ENCODE peak calls at places on chromosomes 16 and 17, in nine cellular contexts. One of them, this sample, is unnamed.

GRCh38 chr17:42850964-42851363 is at the start of gene AOC3:
- DNase-seq in upper lobe of left lung: peak
- DNase-seq in kidney epithelial cell: no peak
- DNase-seq in cardiac fibroblast: no peak
- DNase-seq in GM23338: peak
- DNase-seq in pancreas: no peak
- DNase-seq in cardiac muscle cell: peak
- DNase-seq in psoas muscle: no peak
- DNase-seq in CD8-positive, alpha-beta T cell: no peak
- DNase-seq in this sample: no peak

GRCh38 chr17:47687748-47688147 is 6.2 kb upstream of the TBKBP1 start:
- DNase-seq in cardiac fibroblast: peak
- DNase-seq in kidney epithelial cell: no peak
- DNase-seq in cardiac muscle cell: no peak
- DNase-seq in GM23338: peak
- DNase-seq in upper lobe of left lung: no peak
- DNase-seq in pancreas: no peak
- DNase-seq in CD8-positive, alpha-beta T cell: no peak
- DNase-seq in psoas muscle: no peak
- DNase-seq in this sample: no peak

GRCh38 chr16:645852-646678 is 3.1 kb upstream of the WDR90 start:
- DNase-seq in pancreas: no peak
- DNase-seq in upper lobe of left lung: peak
- DNase-seq in kidney epithelial cell: no peak
- DNase-seq in cardiac fibroblast: no peak
- DNase-seq in cardiac muscle cell: no peak
- DNase-seq in GM23338: peak
- DNase-seq in psoas muscle: peak
- DNase-seq in CD8-positive, alpha-beta T cell: no peak
- DNase-seq in this sample: no peak

GRCh38 chr17:75130632-75131277 is 787 bp downstream of the NT5C start:
- DNase-seq in cardiac fibroblast: peak
- DNase-seq in pancreas: no peak
- DNase-seq in upper lobe of left lung: no peak
- DNase-seq in GM23338: peak
- DNase-seq in psoas muscle: peak
- DNase-seq in kidney epithelial cell: no peak
- DNase-seq in CD8-positive, alpha-beta T cell: peak
- DNase-seq in cardiac muscle cell: peak
- DNase-seq in this sample: no peak

GRCh38 chr17:40480501-40481003 is 20.9 kb downstream of the TNS4 start:
- DNase-seq in cardiac fibroblast: peak
- DNase-seq in GM23338: no peak
- DNase-seq in pancreas: no peak
- DNase-seq in CD8-positive, alpha-beta T cell: peak
- DNase-seq in cardiac muscle cell: no peak
- DNase-seq in upper lobe of left lung: no peak
- DNase-seq in psoas muscle: no peak
- DNase-seq in kidney epithelial cell: no peak
- DNase-seq in this sample: no peak

GRCh38 chr17:8894673-8895578 is 27.5 kb upstream of the PIK3R6 start:
- DNase-seq in psoas muscle: no peak
- DNase-seq in GM23338: peak
- DNase-seq in cardiac fibroblast: peak
- DNase-seq in pancreas: no peak
- DNase-seq in kidney epithelial cell: no peak
- DNase-seq in upper lobe of left lung: no peak
- DNase-seq in CD8-positive, alpha-beta T cell: peak
- DNase-seq in cardiac muscle cell: peak
- DNase-seq in this sample: peak

GRCh38 chr17:43349142-43349541 is 49.7 kb upstream of the ARL4D start:
- DNase-seq in GM23338: no peak
- DNase-seq in pancreas: no peak
- DNase-seq in psoas muscle: no peak
- DNase-seq in CD8-positive, alpha-beta T cell: no peak
- DNase-seq in cardiac fibroblast: no peak
- DNase-seq in cardiac muscle cell: no peak
- DNase-seq in upper lobe of left lung: no peak
- DNase-seq in kidney epithelial cell: no peak
- DNase-seq in this sample: no peak

GRCh38 chr16:50669741-50670140 is 11.4 kb downstream of the SNX20 start:
- DNase-seq in cardiac muscle cell: no peak
- DNase-seq in cardiac fibroblast: no peak
- DNase-seq in GM23338: no peak
- DNase-seq in upper lobe of left lung: no peak
- DNase-seq in psoas muscle: no peak
- DNase-seq in kidney epithelial cell: no peak
- DNase-seq in pancreas: no peak
- DNase-seq in CD8-positive, alpha-beta T cell: no peak
- DNase-seq in this sample: no peak

GRCh38 chr17:35254107-35254802 is 11.4 kb downstream of the SLFN5 start:
- DNase-seq in psoas muscle: no peak
- DNase-seq in cardiac fibroblast: peak
- DNase-seq in cardiac muscle cell: peak
- DNase-seq in GM23338: no peak
- DNase-seq in upper lobe of left lung: no peak
- DNase-seq in CD8-positive, alpha-beta T cell: no peak
- DNase-seq in kidney epithelial cell: peak
- DNase-seq in pancreas: no peak
- DNase-seq in this sample: no peak

GRCh38 chr16:2779978-2780898 is 3.2 kb upstream of the ELOB start:
- DNase-seq in upper lobe of left lung: no peak
- DNase-seq in cardiac fibroblast: no peak
- DNase-seq in pancreas: no peak
- DNase-seq in psoas muscle: no peak
- DNase-seq in CD8-positive, alpha-beta T cell: no peak
- DNase-seq in cardiac muscle cell: no peak
- DNase-seq in GM23338: no peak
- DNase-seq in kidney epithelial cell: no peak
- DNase-seq in this sample: no peak

GRCh38 chr17:55448681-55449080 is 27.0 kb upstream of the MMD start:
- DNase-seq in pancreas: no peak
- DNase-seq in psoas muscle: no peak
- DNase-seq in cardiac fibroblast: peak
- DNase-seq in upper lobe of left lung: no peak
- DNase-seq in kidney epithelial cell: no peak
- DNase-seq in cardiac muscle cell: peak
- DNase-seq in GM23338: no peak
- DNase-seq in CD8-positive, alpha-beta T cell: no peak
- DNase-seq in this sample: no peak

GRCh38 chr17:82461827-82462524 is 3.4 kb downstream of the NARF start:
- DNase-seq in cardiac muscle cell: no peak
- DNase-seq in pancreas: peak
- DNase-seq in kidney epithelial cell: no peak
- DNase-seq in GM23338: no peak
- DNase-seq in upper lobe of left lung: no peak
- DNase-seq in CD8-positive, alpha-beta T cell: no peak
- DNase-seq in cardiac fibroblast: no peak
- DNase-seq in psoas muscle: peak
- DNase-seq in this sample: no peak

DNA sequence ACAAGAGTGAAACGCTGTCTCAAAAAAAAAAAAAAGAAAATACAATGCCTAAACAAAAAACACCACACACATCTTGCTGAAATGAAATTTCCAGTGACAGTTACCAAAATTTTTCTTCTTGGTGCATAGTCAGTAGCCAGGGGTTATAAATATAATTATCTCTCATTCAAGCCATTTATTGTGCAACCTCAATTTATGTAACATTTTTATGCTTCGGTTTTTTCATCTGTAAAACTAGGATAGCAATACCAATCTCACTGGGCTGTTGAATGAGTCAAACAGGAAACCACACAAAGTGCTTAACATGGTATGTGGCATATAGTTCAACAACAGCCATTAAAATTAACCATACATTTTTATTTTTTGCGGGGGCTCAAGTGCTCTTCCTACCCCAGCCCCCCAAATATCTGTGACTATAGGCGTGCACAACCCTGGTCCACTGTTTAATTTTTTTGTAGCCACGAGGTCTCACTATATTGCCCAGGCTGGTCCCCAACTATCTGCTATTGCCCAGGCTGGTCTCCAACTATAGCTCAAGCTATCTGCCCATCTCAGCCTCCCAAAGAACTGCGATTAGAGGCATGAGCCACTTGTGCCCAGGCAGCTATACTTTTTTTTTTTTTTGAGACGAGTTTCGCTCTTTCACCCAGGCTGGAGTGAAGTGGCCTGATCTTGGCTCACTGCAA is 2.6 kb downstream of the COG4 start:
- DNase-seq in pancreas: no peak
- DNase-seq in cardiac fibroblast: peak
- DNase-seq in kidney epithelial cell: no peak
- DNase-seq in GM23338: no peak
- DNase-seq in CD8-positive, alpha-beta T cell: no peak
- DNase-seq in cardiac muscle cell: peak
- DNase-seq in upper lobe of left lung: no peak
- DNase-seq in psoas muscle: no peak
- DNase-seq in this sample: no peak
- H3K4me3 ChIP-seq in pancreas: no peak
- H3K4me3 ChIP-seq in cardiac fibroblast: no peak
- H3K4me3 ChIP-seq in kidney epithelial cell: no peak
- H3K4me3 ChIP-seq in GM23338: no peak
- H3K4me3 ChIP-seq in CD8-positive, alpha-beta T cell: no peak
- H3K4me3 ChIP-seq in cardiac muscle cell: no peak
- H3K4me3 ChIP-seq in upper lobe of left lung: no peak
- H3K4me3 ChIP-seq in psoas muscle: no peak
- H3K4me3 ChIP-seq in this sample: no peak

GRCh38 chr17:49576906-49577650 is 1.4 kb downstream of the NXPH3 start:
- DNase-seq in cardiac fibroblast: no peak
- DNase-seq in GM23338: no peak
- DNase-seq in pancreas: no peak
- DNase-seq in psoas muscle: no peak
- DNase-seq in cardiac muscle cell: no peak
- DNase-seq in upper lobe of left lung: no peak
- DNase-seq in CD8-positive, alpha-beta T cell: no peak
- DNase-seq in kidney epithelial cell: no peak
- DNase-seq in this sample: no peak

GRCh38 chr17:49574283-49574892 is 1.3 kb upstream of the NXPH3 start:
- DNase-seq in psoas muscle: peak
- DNase-seq in upper lobe of left lung: peak
- DNase-seq in pancreas: no peak
- DNase-seq in GM23338: no peak
- DNase-seq in CD8-positive, alpha-beta T cell: no peak
- DNase-seq in kidney epithelial cell: no peak
- DNase-seq in cardiac fibroblast: no peak
- DNase-seq in cardiac muscle cell: no peak
- DNase-seq in this sample: no peak

GRCh38 chr17:49574945-49575523 is 637 bp upstream of the NXPH3 start:
- DNase-seq in psoas muscle: peak
- DNase-seq in cardiac muscle cell: no peak
- DNase-seq in cardiac fibroblast: no peak
- DNase-seq in upper lobe of left lung: no peak
- DNase-seq in pancreas: no peak
- DNase-seq in kidney epithelial cell: no peak
- DNase-seq in CD8-positive, alpha-beta T cell: no peak
- DNase-seq in GM23338: no peak
- DNase-seq in this sample: no peak

GRCh38 chr17:49576121-49576905 is 642 bp downstream of the NXPH3 start:
- DNase-seq in cardiac muscle cell: peak
- DNase-seq in pancreas: peak
- DNase-seq in psoas muscle: peak
- DNase-seq in GM23338: peak
- DNase-seq in CD8-positive, alpha-beta T cell: no peak
- DNase-seq in cardiac fibroblast: peak
- DNase-seq in kidney epithelial cell: no peak
- DNase-seq in upper lobe of left lung: peak
- DNase-seq in this sample: no peak

GRCh38 chr17:49575524-49576120 is at the start of gene NXPH3:
- DNase-seq in cardiac fibroblast: peak
- DNase-seq in CD8-positive, alpha-beta T cell: peak
- DNase-seq in upper lobe of left lung: peak
- DNase-seq in psoas muscle: peak
- DNase-seq in kidney epithelial cell: no peak
- DNase-seq in pancreas: peak
- DNase-seq in GM23338: peak
- DNase-seq in cardiac muscle cell: peak
- DNase-seq in this sample: no peak
- TF ChIP-seq CTCF in cardiac fibroblast: peak
- TF ChIP-seq CTCF in CD8-positive, alpha-beta T cell: peak
- TF ChIP-seq CTCF in upper lobe of left lung: peak
- TF ChIP-seq CTCF in psoas muscle: peak
- TF ChIP-seq CTCF in kidney epithelial cell: peak
- TF ChIP-seq CTCF in pancreas: peak
- TF ChIP-seq CTCF in GM23338: peak
- TF ChIP-seq CTCF in cardiac muscle cell: peak
- TF ChIP-seq CTCF in this sample: peak

DNA sequence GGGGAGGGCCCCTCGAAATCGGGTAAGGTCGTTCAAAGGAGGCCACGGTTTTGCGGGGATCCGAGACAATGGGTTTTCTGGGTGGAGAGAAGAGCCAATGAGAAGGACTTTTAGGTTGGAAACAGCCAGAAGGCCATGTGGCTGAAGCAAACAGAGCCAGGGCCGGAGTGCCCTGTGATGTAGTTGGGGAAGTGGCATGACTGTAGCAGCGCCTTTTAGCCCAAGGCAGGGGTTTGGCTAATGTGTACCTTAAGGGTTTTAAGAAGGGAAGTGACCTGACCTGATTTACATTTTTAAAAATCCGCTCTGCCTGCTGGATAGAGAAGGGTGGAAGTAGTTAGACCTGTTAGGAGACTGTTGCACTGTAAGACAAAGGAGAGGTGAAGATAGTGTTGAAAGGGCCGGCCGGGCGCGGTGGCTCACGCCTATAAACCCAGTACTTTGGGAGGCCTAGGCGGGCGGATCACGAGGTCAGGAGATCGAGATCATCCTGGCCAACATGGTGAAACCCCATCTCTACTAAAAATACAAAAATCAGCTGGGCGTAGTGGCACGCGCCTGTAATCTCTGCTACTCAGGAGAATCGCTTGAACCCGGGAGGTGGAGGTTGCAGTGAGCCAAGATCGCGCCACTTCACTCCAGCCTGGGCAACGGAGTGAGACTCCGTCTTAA is 1.0 kb downstream of the LYRM1 start:
- DNase-seq in pancreas: peak
- DNase-seq in CD8-positive, alpha-beta T cell: peak
- DNase-seq in GM23338: peak
- DNase-seq in upper lobe of left lung: peak
- DNase-seq in psoas muscle: peak
- DNase-seq in cardiac fibroblast: peak
- DNase-seq in cardiac muscle cell: peak
- DNase-seq in kidney epithelial cell: no peak
- DNase-seq in this sample: peak
- H3K4me3 ChIP-seq in pancreas: peak
- H3K4me3 ChIP-seq in CD8-positive, alpha-beta T cell: peak
- H3K4me3 ChIP-seq in GM23338: peak
- H3K4me3 ChIP-seq in upper lobe of left lung: peak
- H3K4me3 ChIP-seq in psoas muscle: peak
- H3K4me3 ChIP-seq in cardiac fibroblast: peak
- H3K4me3 ChIP-seq in cardiac muscle cell: peak
- H3K4me3 ChIP-seq in kidney epithelial cell: peak
- H3K4me3 ChIP-seq in this sample: peak

DNA sequence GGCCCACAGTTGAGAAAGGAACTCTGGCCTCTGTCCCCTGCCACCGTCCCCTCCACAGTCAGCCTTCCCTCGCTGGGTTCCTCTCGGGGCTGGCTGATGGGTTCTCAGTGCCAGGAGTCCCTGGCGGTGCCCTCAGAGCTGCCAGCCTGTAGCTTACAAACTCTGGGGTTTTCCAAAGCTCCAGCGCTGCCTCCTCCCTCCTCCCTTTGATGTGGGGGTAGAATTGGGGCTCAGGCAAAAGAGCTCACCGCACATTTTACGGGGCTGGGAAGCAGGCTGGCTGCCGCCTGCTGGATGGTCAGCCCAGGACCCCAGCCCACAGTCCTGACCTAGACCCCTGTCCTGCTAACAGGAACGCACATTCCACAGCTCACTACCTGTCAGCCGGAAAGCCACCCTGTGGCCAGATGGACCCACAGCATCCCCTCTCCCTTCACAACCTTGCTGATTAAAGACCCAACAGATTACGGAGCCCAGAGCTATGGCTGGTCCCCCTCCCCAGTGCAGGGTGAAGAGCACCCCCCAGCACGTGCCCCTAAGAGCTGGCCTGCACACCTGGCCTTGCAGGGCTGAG is 6.0 kb downstream of the VASN start:
- DNase-seq in CD8-positive, alpha-beta T cell: no peak
- DNase-seq in cardiac fibroblast: no peak
- DNase-seq in GM23338: peak
- DNase-seq in upper lobe of left lung: no peak
- DNase-seq in kidney epithelial cell: no peak
- DNase-seq in psoas muscle: no peak
- DNase-seq in cardiac muscle cell: no peak
- DNase-seq in pancreas: peak
- DNase-seq in this sample: no peak
- TF ChIP-seq CTCF in CD8-positive, alpha-beta T cell: no peak
- TF ChIP-seq CTCF in cardiac fibroblast: peak
- TF ChIP-seq CTCF in GM23338: peak
- TF ChIP-seq CTCF in upper lobe of left lung: no peak
- TF ChIP-seq CTCF in kidney epithelial cell: peak
- TF ChIP-seq CTCF in psoas muscle: no peak
- TF ChIP-seq CTCF in cardiac muscle cell: peak
- TF ChIP-seq CTCF in pancreas: no peak
- TF ChIP-seq CTCF in this sample: no peak

This sample was measured in GM12864.